ENCODE peak calls at places on chromosomes 7 and 10, in ten cellular contexts. One of them, this sample, is unnamed.

GRCh38 chr7:105713488-105714465 is 132.5 kb upstream of the EFCAB10 start:
- DNase-seq in transverse colon: no peak
- DNase-seq in effector memory CD4-positive, alpha-beta T cell: no peak
- DNase-seq in right cardiac atrium: peak; percentile 49
- DNase-seq in psoas muscle: no peak
- DNase-seq in astrocyte: no peak
- DNase-seq in tibial artery: no peak
- DNase-seq in A673: no peak
- DNase-seq in esophagus squamous epithelium: no peak
- DNase-seq in ascending aorta: no peak
- DNase-seq in this sample: no peak

GRCh38 chr10:27525819-27526218 is 21.7 kb downstream of the RAB18 start:
- DNase-seq in astrocyte: peak; percentile 34
- DNase-seq in A673: peak; percentile 27
- DNase-seq in right cardiac atrium: no peak
- DNase-seq in effector memory CD4-positive, alpha-beta T cell: no peak
- DNase-seq in esophagus squamous epithelium: no peak
- DNase-seq in transverse colon: no peak
- DNase-seq in tibial artery: no peak
- DNase-seq in psoas muscle: no peak
- DNase-seq in ascending aorta: no peak
- DNase-seq in this sample: no peak

GRCh38 chr10:129888784-129889616 is 75.1 kb downstream of the EBF3 start:
- DNase-seq in astrocyte: no peak
- DNase-seq in psoas muscle: peak; percentile 67
- DNase-seq in esophagus squamous epithelium: no peak
- DNase-seq in transverse colon: no peak
- DNase-seq in effector memory CD4-positive, alpha-beta T cell: no peak
- DNase-seq in A673: peak; percentile 70
- DNase-seq in tibial artery: no peak
- DNase-seq in ascending aorta: no peak
- DNase-seq in right cardiac atrium: peak; percentile 87
- DNase-seq in this sample: peak; percentile 9

GRCh38 chr7:47291461-47292051 is 290.4 kb downstream of the TNS3 start:
- DNase-seq in esophagus squamous epithelium: no peak
- DNase-seq in effector memory CD4-positive, alpha-beta T cell: no peak
- DNase-seq in right cardiac atrium: no peak
- DNase-seq in transverse colon: no peak
- DNase-seq in tibial artery: peak; percentile 64
- DNase-seq in psoas muscle: no peak
- DNase-seq in A673: no peak
- DNase-seq in astrocyte: peak; percentile 97
- DNase-seq in ascending aorta: peak; percentile 84
- DNase-seq in this sample: no peak

GRCh38 chr10:43068781-43069515 is 7.9 kb upstream of the RET start:
- DNase-seq in effector memory CD4-positive, alpha-beta T cell: no peak
- DNase-seq in ascending aorta: no peak
- DNase-seq in psoas muscle: no peak
- DNase-seq in tibial artery: no peak
- DNase-seq in astrocyte: no peak
- DNase-seq in esophagus squamous epithelium: no peak
- DNase-seq in A673: no peak
- DNase-seq in transverse colon: no peak
- DNase-seq in right cardiac atrium: no peak
- DNase-seq in this sample: no peak

GRCh38 chr7:114790526-114790925 is 131.4 kb upstream of the MDFIC start:
- DNase-seq in effector memory CD4-positive, alpha-beta T cell: no peak
- DNase-seq in astrocyte: no peak
- DNase-seq in transverse colon: no peak
- DNase-seq in esophagus squamous epithelium: no peak
- DNase-seq in ascending aorta: no peak
- DNase-seq in tibial artery: no peak
- DNase-seq in psoas muscle: no peak
- DNase-seq in A673: no peak
- DNase-seq in right cardiac atrium: no peak
- DNase-seq in this sample: no peak

GRCh38 chr10:84429926-84430520 is 101.6 kb downstream of the CCSER2 start:
- DNase-seq in right cardiac atrium: peak; percentile 77
- DNase-seq in transverse colon: peak; percentile 79
- DNase-seq in astrocyte: no peak
- DNase-seq in psoas muscle: peak; percentile 34
- DNase-seq in tibial artery: peak; percentile 48
- DNase-seq in A673: peak; percentile 58
- DNase-seq in ascending aorta: peak; percentile 76
- DNase-seq in effector memory CD4-positive, alpha-beta T cell: peak; percentile 31
- DNase-seq in esophagus squamous epithelium: no peak
- DNase-seq in this sample: peak; percentile 32

GRCh38 chr7:135795846-135796570 is 47.4 kb upstream of the FAM180A start:
- DNase-seq in esophagus squamous epithelium: no peak
- DNase-seq in transverse colon: no peak
- DNase-seq in ascending aorta: no peak
- DNase-seq in tibial artery: no peak
- DNase-seq in right cardiac atrium: no peak
- DNase-seq in A673: no peak
- DNase-seq in astrocyte: no peak
- DNase-seq in psoas muscle: no peak
- DNase-seq in effector memory CD4-positive, alpha-beta T cell: no peak
- DNase-seq in this sample: no peak

GRCh38 chr7:137342751-137343482 is 616 bp downstream of the PTN start:
- DNase-seq in transverse colon: no peak
- DNase-seq in esophagus squamous epithelium: no peak
- DNase-seq in tibial artery: no peak
- DNase-seq in psoas muscle: no peak
- DNase-seq in effector memory CD4-positive, alpha-beta T cell: no peak
- DNase-seq in A673: no peak
- DNase-seq in right cardiac atrium: no peak
- DNase-seq in ascending aorta: no peak
- DNase-seq in astrocyte: no peak
- DNase-seq in this sample: no peak

GRCh38 chr10:12077580-12078180 is 8.9 kb downstream of the DHTKD1 start:
- DNase-seq in astrocyte: no peak
- DNase-seq in ascending aorta: no peak
- DNase-seq in transverse colon: no peak
- DNase-seq in esophagus squamous epithelium: no peak
- DNase-seq in effector memory CD4-positive, alpha-beta T cell: no peak
- DNase-seq in right cardiac atrium: no peak
- DNase-seq in A673: no peak
- DNase-seq in tibial artery: no peak
- DNase-seq in psoas muscle: no peak
- DNase-seq in this sample: no peak

GRCh38 chr10:12081879-12082560 is 13.3 kb downstream of the DHTKD1 start:
- DNase-seq in astrocyte: peak; percentile 85
- DNase-seq in ascending aorta: no peak
- DNase-seq in tibial artery: no peak
- DNase-seq in effector memory CD4-positive, alpha-beta T cell: no peak
- DNase-seq in transverse colon: no peak
- DNase-seq in psoas muscle: no peak
- DNase-seq in esophagus squamous epithelium: no peak
- DNase-seq in right cardiac atrium: no peak
- DNase-seq in A673: no peak
- DNase-seq in this sample: no peak

GRCh38 chr10:12081470-12081869 is 12.7 kb downstream of the DHTKD1 start:
- DNase-seq in A673: no peak
- DNase-seq in transverse colon: no peak
- DNase-seq in esophagus squamous epithelium: no peak
- DNase-seq in psoas muscle: no peak
- DNase-seq in ascending aorta: no peak
- DNase-seq in effector memory CD4-positive, alpha-beta T cell: no peak
- DNase-seq in tibial artery: no peak
- DNase-seq in right cardiac atrium: no peak
- DNase-seq in astrocyte: no peak
- DNase-seq in this sample: no peak
- H3K27ac ChIP-seq in A673: no peak overlapping the region
- H3K27ac ChIP-seq in transverse colon: no peak overlapping the region
- H3K27ac ChIP-seq in esophagus squamous epithelium: no peak overlapping the region
- H3K27ac ChIP-seq in psoas muscle: no peak overlapping the region
- H3K27ac ChIP-seq in ascending aorta: no peak overlapping the region
- H3K27ac ChIP-seq in effector memory CD4-positive, alpha-beta T cell: no peak overlapping the region
- H3K27ac ChIP-seq in tibial artery: no peak overlapping the region
- H3K27ac ChIP-seq in right cardiac atrium: no peak overlapping the region
- H3K27ac ChIP-seq in astrocyte: peak overlapping the region; percentile 52
- H3K27ac ChIP-seq in this sample: no peak overlapping the region

DNA sequence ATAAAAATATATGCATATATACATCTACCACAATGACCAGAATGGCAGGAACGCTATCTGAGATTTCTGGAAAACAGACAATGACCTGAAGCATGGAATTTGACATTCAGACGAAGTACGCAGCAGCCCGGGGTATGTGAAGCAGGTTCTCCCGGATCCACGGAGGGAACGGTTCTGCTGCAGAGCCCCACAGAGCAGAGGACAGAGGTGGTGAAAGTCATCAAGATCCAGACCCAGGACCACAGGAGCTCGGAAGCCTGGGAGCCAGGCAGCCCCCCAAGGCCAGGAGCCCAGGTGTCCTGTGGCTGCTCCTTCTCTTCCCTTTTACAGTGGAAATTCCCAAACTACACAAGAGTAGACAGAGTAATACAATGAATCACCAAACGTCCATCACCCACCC is 42.1 kb upstream of the DNAAF5 start:
- DNase-seq in transverse colon: no peak
- DNase-seq in psoas muscle: no peak
- DNase-seq in tibial artery: no peak
- DNase-seq in astrocyte: no peak
- DNase-seq in A673: no peak
- DNase-seq in effector memory CD4-positive, alpha-beta T cell: no peak
- DNase-seq in right cardiac atrium: no peak
- DNase-seq in ascending aorta: no peak
- DNase-seq in esophagus squamous epithelium: no peak
- DNase-seq in this sample: no peak
- H3K27me3 ChIP-seq in transverse colon: no peaks in the 10 kb centered on the region
- H3K27me3 ChIP-seq in psoas muscle: no peaks in the 10 kb centered on the region
- H3K27me3 ChIP-seq in tibial artery: no peaks in the 10 kb centered on the region
- H3K27me3 ChIP-seq in astrocyte: no peaks in the 10 kb centered on the region
- H3K27me3 ChIP-seq in A673: no peaks in the 10 kb centered on the region
- H3K27me3 ChIP-seq in effector memory CD4-positive, alpha-beta T cell: no peaks in the 10 kb centered on the region
- H3K27me3 ChIP-seq in right cardiac atrium: no peaks in the 10 kb centered on the region
- H3K27me3 ChIP-seq in ascending aorta: no peaks in the 10 kb centered on the region
- H3K27me3 ChIP-seq in esophagus squamous epithelium: no peaks in the 10 kb centered on the region
- H3K27me3 ChIP-seq in this sample: no peaks in the 10 kb centered on the region

GRCh38 chr10:29481906-29482440 is 152.8 kb downstream of the SVIL start:
- DNase-seq in esophagus squamous epithelium: no peak
- DNase-seq in psoas muscle: no peak
- DNase-seq in transverse colon: no peak
- DNase-seq in ascending aorta: peak; percentile 53
- DNase-seq in astrocyte: no peak
- DNase-seq in right cardiac atrium: no peak
- DNase-seq in effector memory CD4-positive, alpha-beta T cell: no peak
- DNase-seq in tibial artery: no peak
- DNase-seq in A673: no peak
- DNase-seq in this sample: no peak
- H3K27ac ChIP-seq in esophagus squamous epithelium: no peak overlapping the region
- H3K27ac ChIP-seq in psoas muscle: peak overlapping the region; percentile 63
- H3K27ac ChIP-seq in transverse colon: peak overlapping the region; percentile 44
- H3K27ac ChIP-seq in ascending aorta: peak overlapping the region; percentile 59
- H3K27ac ChIP-seq in astrocyte: no peak overlapping the region
- H3K27ac ChIP-seq in right cardiac atrium: no peak overlapping the region
- H3K27ac ChIP-seq in effector memory CD4-positive, alpha-beta T cell: no peak overlapping the region
- H3K27ac ChIP-seq in tibial artery: no peak overlapping the region
- H3K27ac ChIP-seq in A673: peak overlapping the region; percentile 98
- H3K27ac ChIP-seq in this sample: no peak overlapping the region

GRCh38 chr7:116669769-116670168 is 2.2 kb upstream of the MET start:
- DNase-seq in ascending aorta: no peak
- DNase-seq in esophagus squamous epithelium: no peak
- DNase-seq in psoas muscle: no peak
- DNase-seq in right cardiac atrium: no peak
- DNase-seq in effector memory CD4-positive, alpha-beta T cell: no peak
- DNase-seq in tibial artery: no peak
- DNase-seq in A673: no peak
- DNase-seq in astrocyte: peak; percentile 39
- DNase-seq in transverse colon: no peak
- DNase-seq in this sample: no peak

GRCh38 chr7:116672596-116673503 is 854 bp downstream of the MET start:
- DNase-seq in astrocyte: peak; percentile 56
- DNase-seq in A673: no peak
- DNase-seq in psoas muscle: peak; percentile 27
- DNase-seq in effector memory CD4-positive, alpha-beta T cell: no peak
- DNase-seq in transverse colon: peak; percentile 26
- DNase-seq in right cardiac atrium: no peak
- DNase-seq in tibial artery: peak; percentile 21
- DNase-seq in ascending aorta: no peak
- DNase-seq in esophagus squamous epithelium: no peak
- DNase-seq in this sample: no peak

GRCh38 chr7:116670409-116671036 is 1.5 kb upstream of the MET start:
- DNase-seq in A673: no peak
- DNase-seq in effector memory CD4-positive, alpha-beta T cell: no peak
- DNase-seq in astrocyte: peak; percentile 39
- DNase-seq in esophagus squamous epithelium: no peak
- DNase-seq in tibial artery: no peak
- DNase-seq in psoas muscle: no peak
- DNase-seq in ascending aorta: no peak
- DNase-seq in right cardiac atrium: no peak
- DNase-seq in transverse colon: no peak
- DNase-seq in this sample: no peak

GRCh38 chr7:116671681-116672595 is at the start of gene MET:
- DNase-seq in right cardiac atrium: peak; percentile 85
- DNase-seq in tibial artery: peak; percentile 70
- DNase-seq in effector memory CD4-positive, alpha-beta T cell: no peak
- DNase-seq in A673: peak; percentile 82
- DNase-seq in ascending aorta: peak; percentile 85
- DNase-seq in astrocyte: peak; percentile 51
- DNase-seq in psoas muscle: peak; percentile 83
- DNase-seq in esophagus squamous epithelium: no peak
- DNase-seq in transverse colon: peak; percentile 86
- DNase-seq in this sample: no peak

DNA sequence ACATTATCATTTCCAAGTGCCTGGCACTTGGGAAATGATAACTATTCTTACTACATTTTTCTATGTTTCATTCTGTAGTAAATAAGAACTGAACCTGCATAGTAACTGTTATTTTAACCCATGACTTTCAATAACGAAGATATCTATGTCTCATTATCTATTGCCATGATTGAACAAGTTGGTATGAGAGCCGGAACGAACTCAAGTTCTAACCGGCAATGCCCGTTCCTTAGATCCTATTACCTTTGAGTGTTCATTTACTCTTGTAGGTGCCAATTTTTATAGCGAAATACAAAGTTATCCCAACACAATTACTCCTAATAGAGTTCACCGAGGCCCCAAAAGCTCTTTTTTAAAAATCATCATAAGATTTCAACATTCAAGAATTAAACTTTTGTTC is 885 bp upstream of the MET start:
- DNase-seq in transverse colon: no peak
- DNase-seq in effector memory CD4-positive, alpha-beta T cell: no peak
- DNase-seq in A673: no peak
- DNase-seq in tibial artery: no peak
- DNase-seq in astrocyte: no peak
- DNase-seq in right cardiac atrium: no peak
- DNase-seq in psoas muscle: no peak
- DNase-seq in esophagus squamous epithelium: no peak
- DNase-seq in ascending aorta: no peak
- DNase-seq in this sample: no peak
- H3K27me3 ChIP-seq in transverse colon: peaks cover 2% of the 10 kb centered on the region
- H3K27me3 ChIP-seq in effector memory CD4-positive, alpha-beta T cell: peaks cover 10% of the 10 kb centered on the region
- H3K27me3 ChIP-seq in A673: no peaks in the 10 kb centered on the region
- H3K27me3 ChIP-seq in tibial artery: no peaks in the 10 kb centered on the region
- H3K27me3 ChIP-seq in astrocyte: no peaks in the 10 kb centered on the region
- H3K27me3 ChIP-seq in right cardiac atrium: no peaks in the 10 kb centered on the region
- H3K27me3 ChIP-seq in psoas muscle: no peaks in the 10 kb centered on the region
- H3K27me3 ChIP-seq in esophagus squamous epithelium: no peaks in the 10 kb centered on the region
- H3K27me3 ChIP-seq in ascending aorta: no peaks in the 10 kb centered on the region
- H3K27me3 ChIP-seq in this sample: peaks cover 4% of the 10 kb centered on the region

GRCh38 chr10:124105594-124105993 is 12.2 kb upstream of the CHST15 start:
- DNase-seq in psoas muscle: no peak
- DNase-seq in effector memory CD4-positive, alpha-beta T cell: no peak
- DNase-seq in A673: no peak
- DNase-seq in right cardiac atrium: no peak
- DNase-seq in esophagus squamous epithelium: no peak
- DNase-seq in astrocyte: no peak
- DNase-seq in tibial artery: no peak
- DNase-seq in transverse colon: no peak
- DNase-seq in ascending aorta: no peak
- DNase-seq in this sample: no peak
- H3K27ac ChIP-seq in psoas muscle: peak overlapping the region; percentile 79
- H3K27ac ChIP-seq in effector memory CD4-positive, alpha-beta T cell: no peak overlapping the region
- H3K27ac ChIP-seq in A673: no peak overlapping the region
- H3K27ac ChIP-seq in right cardiac atrium: no peak overlapping the region
- H3K27ac ChIP-seq in esophagus squamous epithelium: peak overlapping the region; percentile 89
- H3K27ac ChIP-seq in astrocyte: no peak overlapping the region
- H3K27ac ChIP-seq in tibial artery: peak overlapping the region; percentile 68
- H3K27ac ChIP-seq in transverse colon: peak overlapping the region; percentile 73
- H3K27ac ChIP-seq in ascending aorta: peak overlapping the region; percentile 48
- H3K27ac ChIP-seq in this sample: no peak overlapping the region

This sample was measured in CD8-positive, alpha-beta T cell.